ENCODE peak calls at places on chromosomes 12 and 14, in five cellular contexts. P is PC-9, X is GM23248, Z is SK-N-SH, D is OCI-LY7. T is an unnamed sample.
A peak's percentile ranks its signal among the peaks of the same experiment; 100 is the strongest.

GRCh38 chr14:91413547-91414474 is 3.8 kb downstream of the CCDC88C start:
- DNase-seq in P (peak; percentile 50), X (no peak), D (peak; percentile 51), Z (no peak), T (no peak)

GRCh38 chr12:67356400-67356799 is 87.2 kb downstream of the CAND1 start:
- DNase-seq in X (no peak), D (no peak), Z (no peak), P (no peak), T (no peak)

GRCh38 chr12:78035913-78036658 is 205.4 kb downstream of the NAV3 start:
- DNase-seq in X (no peak), D (no peak), Z (peak; percentile 29), P (no peak), T (no peak)

GRCh38 chr12:34219046-34219770 is 196.9 kb downstream of the ALG10 start:
- DNase-seq in D (no peak), X (no peak), P (no peak), Z (peak; percentile 10), T (no peak)

GRCh38 chr12:49340095-49340870 is 3.3 kb upstream of the C1QL4 start:
- DNase-seq in P (no peak), X (no peak), D (no peak), Z (no peak), T (no peak)

GRCh38 chr12:61011767-61012423 is 1248.3 kb upstream of the USP15 start:
- DNase-seq in Z (no peak), P (no peak), X (no peak), D (no peak), T (no peak)

GRCh38 chr14:53491256-53491905 is 338.3 kb upstream of the DDHD1 start:
- DNase-seq in X (peak; percentile 62), Z (no peak), D (no peak), P (no peak), T (peak; percentile 21)

GRCh38 chr14:73743431-73743931 is 29.3 kb upstream of the PNMA1 start:
- DNase-seq in Z (no peak), X (no peak), D (peak; percentile 68), P (no peak), T (no peak)

GRCh38 chr12:124497039-124497438 is 70.4 kb downstream of the NCOR2 start:
- DNase-seq in D (no peak), Z (no peak), X (peak; percentile 94), P (no peak), T (no peak)

GRCh38 chr12:124007810-124008570 is 35.0 kb downstream of the ZNF664 start:
- DNase-seq in P (no peak), X (peak; percentile 44), D (no peak), Z (no peak), T (no peak)

GRCh38 chr14:51614707-51615106 is 37.0 kb upstream of the FRMD6 start:
- DNase-seq in P (no peak), D (no peak), X (peak; percentile 49), Z (no peak), T (no peak)

DNA sequence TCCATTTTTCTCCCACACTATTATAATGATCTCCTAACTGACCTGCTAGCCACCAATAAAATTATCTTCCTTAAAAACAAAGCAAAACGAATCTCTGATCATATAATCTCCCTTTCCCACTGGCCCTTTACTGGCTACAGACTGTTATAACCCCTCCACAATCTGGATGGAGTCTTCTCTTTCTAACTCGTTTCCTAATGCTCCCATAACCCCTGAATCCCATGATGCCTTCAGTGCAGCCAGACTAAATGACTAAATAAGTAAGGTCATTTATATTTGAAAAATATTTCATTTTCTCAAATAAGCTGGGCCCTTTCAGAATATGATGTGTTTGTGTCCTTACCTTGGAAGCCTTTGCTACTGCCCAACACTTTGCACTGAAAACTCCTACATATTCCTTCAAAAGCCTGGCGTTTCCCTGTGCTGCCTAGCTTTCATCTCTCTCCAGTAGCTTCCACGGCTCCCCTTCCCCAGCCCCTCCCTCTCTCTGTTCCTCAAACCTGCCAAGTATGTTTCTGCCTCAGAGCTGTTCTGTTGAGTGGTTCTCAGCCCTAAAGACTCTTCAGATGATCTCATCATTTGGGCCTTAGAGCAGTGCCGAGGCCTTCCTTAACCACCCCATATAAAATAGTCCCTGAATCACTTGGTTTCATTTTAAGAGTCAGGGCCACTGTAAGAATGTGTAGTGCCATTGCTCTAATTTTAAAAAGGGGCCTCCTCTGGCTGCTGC is 91.7 kb downstream of the MYRFL start:
- DNase-seq in Z (no peak), X (peak; percentile 42), P (no peak), D (no peak), T (no peak)
- H3K4me2 ChIP-seq in Z (no peak overlapping the region), X (peak overlapping the region; percentile 11), P (no peak overlapping the region), D (no peak overlapping the region), T (no peak overlapping the region)

GRCh38 chr12:15632708-15633107 is 156.5 kb downstream of the EPS8 start:
- DNase-seq in X (peak; percentile 57), P (no peak), D (no peak), Z (no peak), T (no peak)

GRCh38 chr12:15629108-15629507 is 160.1 kb downstream of the EPS8 start:
- DNase-seq in X (peak; percentile 89), Z (no peak), P (peak; percentile 79), D (no peak), T (peak; percentile 90)

GRCh38 chr12:15629761-15630160 is 159.4 kb downstream of the EPS8 start:
- DNase-seq in Z (no peak), D (no peak), X (peak; percentile 62), P (no peak), T (peak; percentile 75)

GRCh38 chr12:15633201-15633600 is 156.0 kb downstream of the EPS8 start:
- DNase-seq in P (no peak), X (peak; percentile 49), D (no peak), Z (no peak), T (no peak)

GRCh38 chr12:15631007-15631715 is 158.0 kb downstream of the EPS8 start:
- DNase-seq in Z (no peak), D (no peak), X (no peak), P (no peak), T (no peak)
- H3K4me1 ChIP-seq in Z (peaks cover 7% of the 10 kb centered on the region), D (no peaks in the 10 kb centered on the region), X (peaks cover 89% of the 10 kb centered on the region), P (peaks cover 31% of the 10 kb centered on the region), T (peaks cover 61% of the 10 kb centered on the region)

GRCh38 chr14:98462908-98463307 is 809.1 kb downstream of the BCL11B start:
- DNase-seq in P (no peak), Z (no peak), D (no peak), X (no peak), T (no peak)

DNA sequence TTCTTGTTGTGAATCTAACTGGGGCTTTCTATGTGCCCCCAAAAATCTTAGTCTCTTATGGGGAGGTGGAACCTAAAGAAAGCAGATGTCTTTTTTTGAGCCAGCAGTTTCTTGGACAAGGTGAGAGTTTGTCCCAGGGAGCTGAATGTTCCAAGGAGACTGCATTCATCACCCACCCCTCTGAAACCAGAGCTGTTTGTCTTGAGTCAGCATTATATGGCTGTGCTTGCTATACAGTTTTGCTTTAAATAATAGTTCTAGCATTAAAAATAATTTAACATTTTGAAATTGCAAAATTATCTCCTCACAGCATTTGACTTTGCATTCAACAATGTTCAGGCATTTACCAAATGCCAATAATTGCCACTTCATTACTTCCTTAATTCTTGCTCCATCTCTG is 813.3 kb downstream of the BCL11B start:
- DNase-seq in D (no peak), P (no peak), X (no peak), Z (no peak), T (no peak)
- H3K9me2 ChIP-seq in D (no peaks in the 10 kb centered on the region), P (no peaks in the 10 kb centered on the region), X (no peaks in the 10 kb centered on the region), Z (no peaks in the 10 kb centered on the region), T (no peaks in the 10 kb centered on the region)

GRCh38 chr12:18872770-18873169 is 134.9 kb downstream of the CAPZA3 start:
- DNase-seq in D (no peak), Z (no peak), X (no peak), P (no peak), T (no peak)
- H3K4me2 ChIP-seq in D (no peak overlapping the region), Z (no peak overlapping the region), X (no peak overlapping the region), P (no peak overlapping the region), T (no peak overlapping the region)

GRCh38 chr12:52347546-52348510 is 19.5 kb downstream of the KRT85 start:
- DNase-seq in X (no peak), Z (no peak), D (no peak), P (no peak), T (no peak)

GRCh38 chr12:52349196-52349595 is 18.1 kb downstream of the KRT85 start:
- DNase-seq in D (no peak), Z (no peak), X (no peak), P (no peak), T (peak; percentile 49)

GRCh38 chr12:52346596-52346995 is 20.7 kb downstream of the KRT85 start:
- DNase-seq in D (no peak), Z (no peak), P (no peak), X (no peak), T (no peak)

GRCh38 chr12:52344111-52344510 is 22.9 kb upstream of the KRT83 start:
- DNase-seq in Z (no peak), P (no peak), X (no peak), D (no peak), T (no peak)

GRCh38 chr12:52347016-52347415 is 20.3 kb downstream of the KRT85 start:
- DNase-seq in Z (no peak), P (no peak), X (no peak), D (no peak), T (no peak)
- H3K4me1 ChIP-seq in Z (no peaks in the 10 kb centered on the region), P (peaks cover 27% of the 10 kb centered on the region), X (no peaks in the 10 kb centered on the region), D (no peaks in the 10 kb centered on the region), T (peaks cover 35% of the 10 kb centered on the region)

GRCh38 chr12:4014858-4015224 is 141.6 kb upstream of the PARP11 start:
- DNase-seq in P (no peak), X (no peak), Z (no peak), D (no peak), T (no peak)
- H3K9me2 ChIP-seq in P (no peaks in the 10 kb centered on the region), X (no peaks in the 10 kb centered on the region), Z (no peaks in the 10 kb centered on the region), D (no peaks in the 10 kb centered on the region), T (no peaks in the 10 kb centered on the region)

GRCh38 chr12:121917950-121918678 is at the start of gene CFAP251:
- DNase-seq in Z (peak; percentile 34), D (peak; percentile 96), P (peak; percentile 77), X (peak; percentile 72), T (peak; percentile 30)

GRCh38 chr12:121916719-121917118 is 1.7 kb upstream of the CFAP251 start:
- DNase-seq in Z (peak; percentile 34), D (peak; percentile 72), P (no peak), X (peak; percentile 48), T (peak; percentile 46)

GRCh38 chr12:121918679-121919038 is 267 bp downstream of the CFAP251 start:
- DNase-seq in X (no peak), Z (no peak), P (no peak), D (peak; percentile 63), T (no peak)

GRCh38 chr12:121911824-121912585 is 6.4 kb upstream of the CFAP251 start:
- DNase-seq in Z (no peak), D (no peak), X (no peak), P (no peak), T (no peak)

GRCh38 chr12:121915841-121916321 is 2.5 kb upstream of the CFAP251 start:
- DNase-seq in D (no peak), P (no peak), Z (no peak), X (no peak), T (no peak)
- H3K4me2 ChIP-seq in D (peak overlapping the region; percentile 1), P (no peak overlapping the region), Z (no peak overlapping the region), X (no peak overlapping the region), T (no peak overlapping the region)

T was measured in PC-3.